ENCODE peak calls at places on chromosomes 6 and 20, in four cellular contexts. U is HepG2, T is A549, G is IMR-90. C is an unnamed sample.
A peak's percentile ranks its signal among the peaks of the same experiment; 100 is the strongest.

GRCh38 chr6:33978593-33979150 is 167.2 kb downstream of the GRM4 start:
- DNase-seq in T (no peak), G (no peak), U (no peak), C (no peak)

GRCh38 chr6:112298021-112298745 is 43.8 kb upstream of the LAMA4 start:
- DNase-seq in U (no peak), T (peak; percentile 15), G (peak; percentile 97), C (no peak)

GRCh38 chr6:165843121-165843520 is 180.1 kb upstream of the PDE10A start:
- DNase-seq in G (no peak), U (no peak), T (no peak), C (no peak)

GRCh38 chr6:157314705-157315321 is 8.5 kb downstream of the TMEM242 start:
- DNase-seq in U (peak; percentile 76), T (peak; percentile 40), G (peak; percentile 85), C (peak; percentile 69)

GRCh38 chr20:38961530-38962043 is 557 bp upstream of the DHX35 start:
- DNase-seq in G (no peak), T (peak; percentile 17), U (no peak), C (no peak)

GRCh38 chr6:18350271-18350670 is 36.9 kb upstream of the RNF144B start:
- DNase-seq in G (no peak), T (no peak), U (no peak), C (no peak)

GRCh38 chr6:3355358-3356055 is 96.8 kb downstream of the PSMG4 start:
- DNase-seq in T (peak; percentile 13), G (no peak), U (no peak), C (no peak)

GRCh38 chr6:56491606-56492328 is 150.9 kb downstream of the DST start:
- DNase-seq in U (no peak), G (no peak), T (no peak), C (no peak)

GRCh38 chr6:150573041-150573681 is 26.5 kb upstream of the PLEKHG1 start:
- DNase-seq in U (no peak), T (no peak), G (no peak), C (no peak)

GRCh38 chr6:82877213-82878195 is 188.1 kb downstream of the UBE3D start:
- DNase-seq in T (no peak), U (no peak), G (no peak), C (peak; percentile 19)

GRCh38 chr6:73942581-73942980 is 246.6 kb downstream of the CD109 start:
- DNase-seq in G (peak; percentile 79), T (no peak), U (peak; percentile 17), C (no peak)

GRCh38 chr6:161486903-161487531 is 213.2 kb upstream of the AGPAT4 start:
- DNase-seq in T (peak; percentile 7), U (no peak), G (no peak), C (no peak)

GRCh38 chr6:57242505-57242904 is 20.4 kb upstream of the RAB23 start:
- DNase-seq in U (peak; percentile 40), G (peak; percentile 99), T (peak; percentile 15), C (no peak)

GRCh38 chr6:158954778-158955177 is 45.2 kb downstream of the RSPH3 start:
- DNase-seq in T (no peak), U (no peak), G (no peak), C (no peak)

GRCh38 chr6:43910638-43911353 is 140.8 kb downstream of the VEGFA start:
- DNase-seq in G (peak; percentile 86), T (no peak), U (no peak), C (no peak)

GRCh38 chr20:45416917-45417316 is 976 bp downstream of the PIGT start:
- DNase-seq in U (no peak), G (no peak), T (no peak), C (no peak)

GRCh38 chr20:59136027-59136426 is 27.6 kb upstream of the ZNF831 start:
- DNase-seq in U (no peak), G (no peak), T (no peak), C (no peak)

GRCh38 chr20:39660965-39661364 is 698.8 kb downstream of the DHX35 start:
- DNase-seq in G (no peak), U (no peak), T (no peak), C (no peak)

GRCh38 chr6:26224940-26225847 is 138.0 kb downstream of the HFE start:
- DNase-seq in U (no peak), T (no peak), G (peak; percentile 97), C (peak; percentile 78)

GRCh38 chr6:33705268-33705885 is 6.1 kb downstream of the UQCC2 start:
- DNase-seq in U (no peak), G (peak; percentile 33), T (no peak), C (no peak)

GRCh38 chr20:35661013-35661412 is 3.7 kb downstream of the CPNE1 start:
- DNase-seq in U (no peak), T (no peak), G (no peak), C (no peak)

GRCh38 chr6:43181942-43182860 is at the start of gene CUL9:
- DNase-seq in U (peak; percentile 60), T (peak; percentile 44), G (peak; percentile 58), C (peak; percentile 94)

GRCh38 chr6:44428682-44429081 is 41.2 kb downstream of the CDC5L start:
- DNase-seq in T (no peak), G (peak; percentile 9), U (no peak), C (no peak)

GRCh38 chr6:8194499-8194898 is 92.2 kb upstream of the EEF1E1 start:
- DNase-seq in U (no peak), T (no peak), G (no peak), C (no peak)

GRCh38 chr20:19710336-19710721 is 47.7 kb upstream of the RIN2 start:
- DNase-seq in U (no peak), G (no peak), T (no peak), C (no peak)

GRCh38 chr6:56235245-56235644 is 12.1 kb downstream of the COL21A1 start:
- DNase-seq in U (no peak), G (peak; percentile 16), T (no peak), C (no peak)

GRCh38 chr20:3101737-3102574 is 17.4 kb upstream of the AVP start:
- DNase-seq in G (no peak), U (no peak), T (no peak), C (no peak)

GRCh38 chr20:51487525-51488279 is 54.8 kb downstream of the NFATC2 start:
- DNase-seq in T (peak; percentile 52), G (peak; percentile 95), U (peak; percentile 29), C (no peak)

GRCh38 chr6:31778193-31778592 is 1.1 kb upstream of the VWA7 start:
- DNase-seq in G (no peak), U (peak; percentile 57), T (no peak), C (no peak)

GRCh38 chr6:152636675-152637421 is at the start of gene SYNE1:
- DNase-seq in U (no peak), T (peak; percentile 15), G (peak; percentile 16), C (peak; percentile 84)
- TF ChIP-seq RAD21 in U (no peak), T (no peak), G (no peak), C (no peak)

GRCh38 chr6:41705996-41706835 is 29.2 kb downstream of the TFEB start:
- DNase-seq in U (peak; percentile 67), G (peak; percentile 68), T (peak; percentile 78), C (peak; percentile 80)

GRCh38 chr6:41709375-41709774 is 26.0 kb downstream of the TFEB start:
- DNase-seq in T (no peak), U (no peak), G (no peak), C (no peak)

GRCh38 chr6:41706876-41707564 is 28.4 kb downstream of the TFEB start:
- DNase-seq in U (no peak), T (no peak), G (peak; percentile 53), C (no peak)

GRCh38 chr6:41708856-41709255 is 26.6 kb downstream of the TFEB start:
- DNase-seq in U (no peak), G (no peak), T (no peak), C (no peak)

GRCh38 chr6:41707565-41708200 is 27.7 kb downstream of the TFEB start:
- DNase-seq in G (no peak), T (no peak), U (no peak), C (no peak)
- TF ChIP-seq RAD21 in G (no peak), T (no peak), U (no peak), C (no peak)

GRCh38 chr6:79993012-79993910 is 11.2 kb upstream of the TTK start:
- DNase-seq in T (no peak), G (no peak), U (no peak), C (no peak)
- TF ChIP-seq RAD21 in T (no peak), G (no peak), U (no peak), C (no peak)

GRCh38 chr6:23091795-23092194 is 522.4 kb downstream of the HDGFL1 start:
- DNase-seq in G (peak; percentile 60), U (no peak), T (no peak), C (no peak)

GRCh38 chr6:23097569-23097968 is 528.2 kb downstream of the HDGFL1 start:
- DNase-seq in T (no peak), U (no peak), G (no peak), C (no peak)
- TF ChIP-seq RAD21 in T (no peak), U (no peak), G (no peak), C (no peak)

GRCh38 chr6:133779916-133780315 is 109.0 kb upstream of the TCF21 start:
- DNase-seq in T (no peak), G (no peak), U (no peak), C (no peak)

GRCh38 chr6:133774356-133774755 is 114.6 kb upstream of the TCF21 start:
- DNase-seq in U (no peak), T (no peak), G (peak; percentile 75), C (no peak)

DNA sequence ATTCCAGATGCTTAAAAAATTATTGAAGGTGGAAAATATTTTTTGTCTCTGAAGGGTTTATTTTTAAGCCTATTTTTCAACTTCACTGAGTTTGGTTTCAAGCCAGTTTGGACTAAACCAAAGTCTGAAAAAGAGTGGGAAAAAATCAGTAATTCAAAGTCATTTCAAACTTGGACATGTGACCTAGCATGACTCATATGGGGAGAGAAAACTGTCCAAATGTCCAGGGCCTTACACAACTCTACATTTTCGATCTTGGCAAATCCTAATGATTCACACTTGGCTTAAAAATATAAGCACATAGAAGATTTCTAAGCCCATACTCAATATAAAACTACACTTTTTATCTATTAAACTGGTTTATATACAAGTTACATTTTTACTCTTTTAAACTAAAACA is 110.5 kb upstream of the TCF21 start:
- DNase-seq in G (peak; percentile 95), U (no peak), T (no peak), C (no peak)
- TF ChIP-seq RAD21 in G (no peak), U (no peak), T (no peak), C (no peak)

GRCh38 chr6:4922488-4923037 is 81.3 kb downstream of the RPP40 start:
- DNase-seq in T (no peak), G (no peak), U (no peak), C (no peak)
- TF ChIP-seq RAD21 in T (no peak), G (no peak), U (no peak), C (no peak)

GRCh38 chr20:57656252-57656820 is 36.1 kb upstream of the ZBP1 start:
- DNase-seq in U (no peak), G (no peak), T (no peak), C (peak; percentile 11)
- TF ChIP-seq RAD21 in U (no peak), G (no peak), T (no peak), C (no peak)

C was measured in SK-N-SH.